ENCODE peak calls at places on chromosomes 7 and 10, in seven cellular contexts. K is AG09309, I is lung, T is IMR-90, R is ovary, E is transverse colon, Y is bronchial epithelial cell. W is an unnamed sample.

GRCh38 chr7:93551063-93551895 is 23.2 kb downstream of the CALCR start:
- DNase-seq in E (no peak), K (peak), Y (peak), T (peak), I (no peak), R (no peak), W (no peak)

GRCh38 chr10:100996678-100997363 is 2.8 kb upstream of the LZTS2 start:
- DNase-seq in K (no peak), Y (no peak), R (peak), E (peak), T (no peak), I (peak), W (no peak)

GRCh38 chr7:39085590-39086049 is 107.9 kb downstream of the POU6F2 start:
- DNase-seq in R (no peak), E (no peak), K (no peak), I (no peak), T (no peak), Y (peak), W (peak)

GRCh38 chr7:151117565-151117964 is 31.3 kb downstream of the AGAP3 start:
- DNase-seq in R (no peak), Y (peak), K (no peak), E (no peak), I (no peak), T (no peak), W (no peak)

GRCh38 chr7:87474046-87474445 is 1.4 kb downstream of the ABCB4 start:
- DNase-seq in Y (no peak), I (no peak), E (no peak), T (no peak), R (no peak), K (peak), W (no peak)

GRCh38 chr10:78224602-78225001 is 190.9 kb downstream of the RPS24 start:
- DNase-seq in I (no peak), R (no peak), E (no peak), T (peak), Y (no peak), K (no peak), W (no peak)

GRCh38 chr10:47361293-47361692 is 13.1 kb downstream of the RBP3 start:
- DNase-seq in R (no peak), T (peak), Y (peak), I (no peak), K (no peak), E (peak), W (no peak)

GRCh38 chr7:135905355-135905754 is 71.8 kb downstream of the MTPN start:
- DNase-seq in E (no peak), T (no peak), I (no peak), Y (no peak), K (no peak), R (no peak), W (no peak)

GRCh38 chr10:119973261-119973660 is 80.7 kb downstream of the SEC23IP start:
- DNase-seq in E (no peak), K (no peak), T (peak), Y (peak), R (no peak), I (no peak), W (no peak)

GRCh38 chr7:26617066-26617465 is 247.3 kb downstream of the SKAP2 start:
- DNase-seq in R (no peak), I (no peak), T (no peak), Y (no peak), E (no peak), K (no peak), W (no peak)

GRCh38 chr7:108463613-108464012 is 7.4 kb upstream of the NRCAM start:
- DNase-seq in Y (no peak), I (no peak), T (no peak), E (no peak), R (no peak), K (no peak), W (no peak)

GRCh38 chr10:92689663-92690210 is at the start of gene HHEX:
- DNase-seq in T (peak), K (no peak), Y (peak), I (peak), R (peak), E (peak), W (no peak)

GRCh38 chr7:132764762-132765161 is 188.5 kb upstream of the PLXNA4 start:
- DNase-seq in R (no peak), Y (no peak), T (no peak), E (no peak), K (no peak), I (no peak), W (no peak)

GRCh38 chr10:120824864-120825263 is 26.3 kb upstream of the WDR11 start:
- DNase-seq in Y (peak), T (no peak), E (peak), R (no peak), I (no peak), K (no peak), W (no peak)

GRCh38 chr7:36526720-36527548 is 137.3 kb downstream of the ANLN start:
- DNase-seq in I (no peak), K (peak), Y (peak), E (no peak), T (peak), R (no peak), W (peak)

GRCh38 chr10:128137877-128138276 is 11.7 kb upstream of the MKI67 start:
- DNase-seq in R (no peak), Y (no peak), K (no peak), E (no peak), T (peak), I (no peak), W (no peak)

GRCh38 chr7:122677149-122677548 is 21.8 kb downstream of the RNF133 start:
- DNase-seq in T (no peak), K (no peak), I (no peak), E (no peak), Y (no peak), R (no peak), W (no peak)

GRCh38 chr7:103048833-103049232 is 25.8 kb downstream of the FBXL13 start:
- DNase-seq in I (no peak), Y (no peak), E (no peak), K (no peak), R (no peak), T (peak), W (no peak)

GRCh38 chr10:3046941-3047621 is 20.3 kb upstream of the PFKP start:
- DNase-seq in I (no peak), T (peak), K (no peak), Y (no peak), R (no peak), E (no peak), W (no peak)

GRCh38 chr10:84603971-84604370 is 275.6 kb downstream of the CCSER2 start:
- DNase-seq in Y (no peak), E (no peak), T (no peak), R (no peak), K (no peak), I (no peak), W (no peak)

GRCh38 chr10:7788640-7789335 is 811 bp downstream of the ATP5F1C start:
- DNase-seq in R (no peak), Y (peak), K (no peak), T (peak), E (no peak), I (no peak), W (no peak)

GRCh38 chr10:43292745-43293676 is 26.1 kb upstream of the RASGEF1A start:
- DNase-seq in E (peak), I (peak), Y (peak), K (peak), T (peak), R (peak), W (peak)

DNA sequence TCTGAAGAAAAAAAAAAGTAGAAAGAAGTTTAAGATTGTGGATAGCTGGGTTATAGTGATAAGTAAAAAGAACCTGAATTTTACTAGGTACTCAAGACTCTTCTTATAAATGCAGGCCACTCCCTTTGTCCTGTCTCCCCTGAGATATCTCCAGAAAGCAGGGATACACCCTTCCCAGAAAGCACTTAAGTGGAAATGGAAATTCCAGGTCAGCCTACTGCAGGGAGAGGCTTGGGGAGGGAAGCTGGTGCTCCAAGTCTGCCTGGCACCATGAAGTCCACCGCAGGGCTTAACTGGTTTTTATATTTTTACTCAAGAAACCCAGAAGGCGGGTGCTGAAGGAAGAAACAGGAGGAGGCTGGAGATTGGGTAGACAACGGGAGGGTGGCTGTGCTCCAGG is 162.3 kb downstream of the INHBA start:
- DNase-seq in T (no peak), Y (no peak), I (no peak), R (no peak), K (no peak), E (no peak), W (no peak)
- TF ChIP-seq CTCF in T (no peak), Y (no peak), I (no peak), R (no peak), K (no peak), E (no peak), W (no peak)

DNA sequence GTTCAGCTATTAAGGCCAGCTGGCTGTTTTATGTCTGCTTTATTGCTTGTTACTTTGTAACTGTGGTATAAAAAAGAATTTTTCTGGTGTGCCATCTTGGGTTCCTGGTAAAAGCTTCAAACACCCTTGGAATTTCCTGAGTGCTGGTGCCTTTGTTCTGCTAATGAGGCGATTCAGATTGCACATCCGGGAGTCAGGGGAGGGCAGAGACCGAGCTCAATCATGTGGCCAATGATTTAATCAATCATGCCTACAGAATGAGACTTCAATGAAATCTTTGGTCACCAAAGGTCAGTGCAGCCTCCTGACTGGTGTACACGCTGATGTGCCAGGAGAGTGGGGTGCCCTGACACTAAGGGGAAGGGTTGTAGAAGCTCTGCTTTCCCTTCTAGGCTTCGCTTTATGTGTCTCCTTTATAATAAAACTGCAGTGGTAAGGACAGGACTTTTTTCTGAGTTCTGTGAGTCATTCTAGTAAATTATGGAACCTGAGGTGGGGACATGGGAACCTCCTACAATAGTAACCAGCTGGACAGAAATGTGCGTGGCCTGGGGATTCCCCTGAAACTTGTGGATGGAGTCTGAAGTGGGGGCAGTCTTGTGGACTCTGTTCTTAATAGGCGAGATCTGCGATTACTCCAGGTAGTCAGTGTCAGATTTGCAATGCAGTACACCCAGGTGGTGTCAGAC is 69.4 kb upstream of the OGDHL start:
- DNase-seq in I (no peak), R (no peak), K (no peak), Y (peak), T (peak), E (no peak), W (peak)
- H3K4me3 ChIP-seq in I (no peak), R (no peak), K (no peak), Y (no peak), T (no peak), E (no peak), W (no peak)

GRCh38 chr7:127550247-127550646 is 35.1 kb downstream of the GCC1 start:
- DNase-seq in K (no peak), R (no peak), E (no peak), I (no peak), T (no peak), Y (no peak), W (no peak)
- TF ChIP-seq CTCF in K (no peak), R (no peak), E (no peak), I (no peak), T (no peak), Y (no peak), W (peak)

GRCh38 chr10:4057021-4057420 is 272.0 kb upstream of the KLF6 start:
- DNase-seq in Y (no peak), I (no peak), T (no peak), E (no peak), R (no peak), K (no peak), W (no peak)

GRCh38 chr10:4054651-4055435 is 269.8 kb upstream of the KLF6 start:
- DNase-seq in Y (no peak), T (no peak), E (no peak), I (no peak), R (no peak), K (no peak), W (no peak)

GRCh38 chr10:4058514-4059029 is 273.6 kb upstream of the KLF6 start:
- DNase-seq in I (no peak), Y (no peak), T (no peak), E (no peak), K (no peak), R (no peak), W (no peak)

GRCh38 chr10:4059471-4060138 is 274.6 kb upstream of the KLF6 start:
- DNase-seq in R (no peak), K (no peak), T (no peak), Y (no peak), I (no peak), E (no peak), W (no peak)

DNA sequence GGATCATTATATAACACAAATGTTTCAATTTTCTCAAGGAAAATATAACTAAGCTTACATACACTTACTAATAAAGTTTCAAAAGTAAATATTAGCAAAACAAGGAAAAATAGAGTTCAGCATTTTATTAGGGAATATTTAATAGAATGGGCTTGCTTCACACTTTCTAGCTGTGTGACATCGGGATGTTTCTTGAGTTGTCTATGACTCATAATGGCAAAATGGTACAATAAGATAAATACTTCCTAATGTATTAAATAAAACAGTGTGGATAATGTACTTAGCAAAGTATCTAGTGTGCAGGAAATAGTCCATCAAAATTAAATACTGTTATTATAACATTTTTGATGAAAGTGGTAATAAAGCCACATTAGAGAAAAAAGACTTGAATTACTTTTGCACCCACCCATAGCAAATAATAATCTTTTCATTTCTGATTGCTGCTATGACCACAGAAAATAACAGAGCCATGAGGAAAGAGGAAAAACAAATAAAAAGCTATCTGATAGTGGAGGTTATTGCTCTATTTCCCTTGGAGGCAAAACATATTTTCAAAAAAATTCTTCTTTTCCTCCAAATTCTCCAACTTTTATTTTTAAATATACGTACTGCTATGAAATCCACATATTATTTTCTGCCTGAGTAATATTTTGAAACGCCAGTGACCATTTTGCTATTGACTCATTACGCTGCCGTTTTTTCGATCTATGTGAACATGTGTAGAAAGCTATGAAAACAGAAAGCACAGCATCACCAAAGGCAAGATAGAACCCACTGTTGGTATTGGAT is 272.9 kb upstream of the KLF6 start:
- DNase-seq in K (no peak), E (no peak), Y (no peak), I (no peak), T (no peak), R (no peak), W (no peak)
- H3K4me3 ChIP-seq in K (no peak), E (no peak), Y (no peak), I (no peak), T (no peak), R (no peak), W (no peak)

GRCh38 chr10:110857265-110858158 is 14.2 kb upstream of the PDCD4 start:
- DNase-seq in R (no peak), I (no peak), T (peak), K (no peak), E (peak), Y (peak), W (no peak)
- TF ChIP-seq CTCF in R (no peak), I (no peak), T (no peak), K (no peak), E (no peak), Y (peak), W (no peak)

DNA sequence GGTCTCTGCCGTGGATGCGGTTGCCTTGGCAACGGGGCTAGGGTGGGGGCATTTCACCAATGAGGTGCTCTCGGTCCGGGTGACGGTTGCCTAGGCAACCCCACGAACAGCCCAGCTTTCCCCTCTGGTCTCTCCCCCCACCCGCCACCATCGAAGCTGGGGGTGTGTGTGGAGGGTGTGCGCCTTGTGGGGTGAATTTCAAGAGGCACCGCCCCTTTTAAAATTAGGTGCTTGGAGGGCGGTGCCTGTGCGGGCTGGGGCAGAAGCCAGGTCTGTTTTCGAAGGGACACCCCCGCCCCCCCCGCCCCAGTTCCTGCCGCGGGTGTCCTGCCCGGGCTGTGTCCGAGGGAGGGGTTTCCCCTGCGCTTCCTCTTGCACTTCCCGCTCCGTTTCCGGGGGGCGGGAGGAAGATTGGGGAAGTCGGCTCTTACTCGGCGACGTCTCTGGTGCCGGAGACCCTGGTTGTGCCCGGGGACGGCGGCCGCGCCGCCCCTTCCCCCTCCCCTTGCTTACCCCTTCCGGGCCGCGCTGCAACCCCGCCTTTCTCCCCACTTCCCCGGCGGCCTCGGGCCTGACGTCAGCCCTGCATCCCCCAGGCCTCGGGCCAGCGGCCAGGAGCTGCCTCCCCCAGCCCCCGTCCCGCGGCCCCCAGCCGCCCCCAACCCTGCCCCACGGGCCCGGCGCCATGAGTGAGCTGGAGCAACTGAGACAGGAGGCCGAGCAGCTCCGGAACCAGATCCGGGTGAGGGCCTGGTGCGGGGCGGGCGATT is 2.2 kb downstream of the GNB2 start:
- DNase-seq in Y (peak), I (peak), T (peak), K (no peak), R (peak), E (peak), W (no peak)
- H3K4me3 ChIP-seq in Y (peak), I (peak), T (peak), K (peak), R (peak), E (peak), W (peak)

W was measured in epithelial cell of proximal tubule.